ENCODE peak calls at places on chromosomes 4 and X, in seven cellular contexts. I, P, L, B, O, G and H are unnamed samples.

GRCh38 chr4:41297832-41298231 is 41.1 kb downstream of the UCHL1 start:
- DNase-seq in I (no peak), P (no peak), L (no peak), B (no peak), O (no peak), G (no peak), H (no peak)

GRCh38 chr4:3318561-3319021 is 25.8 kb downstream of the RGS12 start:
- DNase-seq in I (no peak), P (no peak), L (no peak), B (no peak), O (no peak), G (no peak), H (no peak)

GRCh38 chr4:15202481-15202880 is 200.2 kb downstream of the CPEB2 start:
- DNase-seq in I (no peak), P (no peak), L (no peak), B (no peak), O (no peak), G (no peak), H (peak; percentile 51)

GRCh38 chrX:107678957-107679740 is 50.8 kb downstream of the PRPS1 start:
- DNase-seq in I (peak; percentile 91), P (peak; percentile 89), L (peak; percentile 87), B (peak; percentile 62), O (peak; percentile 92), G (peak; percentile 82), H (peak; percentile 78)

GRCh38 chr4:83025563-83025962 is 9.4 kb upstream of the COPS4 start:
- DNase-seq in I (no peak), P (no peak), L (no peak), B (no peak), O (no peak), G (no peak), H (no peak)

GRCh38 chrX:124441971-124442370 is 95.6 kb downstream of the SH2D1A start:
- DNase-seq in I (no peak), P (no peak), L (no peak), B (no peak), O (no peak), G (no peak), H (no peak)

GRCh38 chrX:40877869-40878268 is 142.5 kb upstream of the MED14 start:
- DNase-seq in I (peak; percentile 58), P (no peak), L (peak; percentile 42), B (no peak), O (no peak), G (no peak), H (no peak)

GRCh38 chr4:6137747-6138135 is 62.6 kb downstream of the JAKMIP1 start:
- DNase-seq in I (no peak), P (no peak), L (no peak), B (no peak), O (no peak), G (no peak), H (no peak)

GRCh38 chrX:109140463-109140862 is 341.4 kb downstream of the GUCY2F start:
- DNase-seq in I (no peak), P (no peak), L (no peak), B (no peak), O (no peak), G (no peak), H (no peak)

GRCh38 chrX:34382416-34382815 is 250.3 kb upstream of the FAM47A start:
- DNase-seq in I (peak; percentile 53), P (no peak), L (peak; percentile 78), B (no peak), O (no peak), G (no peak), H (peak; percentile 77)

DNA sequence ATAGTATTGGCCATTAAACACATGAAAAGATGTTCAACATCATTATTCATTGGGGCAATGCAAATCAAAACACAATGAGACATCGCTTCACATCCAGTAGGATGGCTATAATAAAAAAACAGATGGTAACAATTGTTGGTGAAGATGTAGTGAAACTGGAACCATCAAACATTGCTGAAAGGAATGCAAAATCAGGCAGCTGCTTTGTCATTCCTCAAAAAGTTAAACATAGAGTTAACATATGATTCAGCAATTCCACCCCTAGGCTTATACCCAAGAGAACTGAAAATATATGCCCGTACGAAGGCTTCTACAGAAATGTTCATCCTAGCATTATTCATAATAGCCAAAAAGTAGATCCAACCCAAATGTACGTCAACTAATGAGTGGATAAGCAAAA is 144.0 kb upstream of the NAP1L5 start:
- DNase-seq in I (no peak), P (no peak), L (no peak), B (no peak), O (no peak), G (no peak), H (peak; percentile 6)
- H3K4me3 ChIP-seq in I (no peak overlapping the region), P (no peak overlapping the region), L (no peak overlapping the region), B (no peak overlapping the region), O (no peak overlapping the region), G (no peak overlapping the region), H (no peak overlapping the region)

GRCh38 chr4:137226221-137226620 is 306.1 kb downstream of the PCDH18 start:
- DNase-seq in I (peak; percentile 16), P (no peak), L (no peak), B (no peak), O (no peak), G (no peak), H (no peak)

GRCh38 chr4:137226900-137227299 is 305.4 kb downstream of the PCDH18 start:
- DNase-seq in I (peak; percentile 43), P (no peak), L (peak; percentile 36), B (no peak), O (no peak), G (no peak), H (no peak)
- TF ChIP-seq CTCF in I (peak; percentile 56), P (no peak), L (peak; percentile 49), B (no peak), O (peak; percentile 23), G (no peak), H (peak; percentile 56)

GRCh38 chr4:183099537-183100297 is 660 bp downstream of the WWC2 start:
- DNase-seq in I (peak; percentile 23), P (peak; percentile 19), L (no peak), B (no peak), O (peak; percentile 22), G (peak; percentile 67), H (no peak)

GRCh38 chr4:183098080-183098722 is 856 bp upstream of the WWC2 start:
- DNase-seq in I (peak; percentile 59), P (peak; percentile 20), L (peak; percentile 61), B (no peak), O (peak; percentile 69), G (peak; percentile 78), H (peak; percentile 29)

GRCh38 chr4:183100298-183100599 is 1.2 kb downstream of the WWC2 start:
- DNase-seq in I (no peak), P (no peak), L (no peak), B (no peak), O (no peak), G (no peak), H (no peak)

GRCh38 chr4:183097251-183098079 is 1.6 kb upstream of the WWC2 start:
- DNase-seq in I (peak; percentile 54), P (peak; percentile 14), L (no peak), B (no peak), O (peak; percentile 27), G (peak; percentile 52), H (no peak)

GRCh38 chr4:183098723-183099536 is at the start of gene WWC2:
- DNase-seq in I (peak; percentile 92), P (peak; percentile 83), L (peak; percentile 95), B (peak; percentile 22), O (peak; percentile 87), G (peak; percentile 95), H (peak; percentile 84)
- H3K4me3 ChIP-seq in I (peak within 1 kb of the TSS; percentile 84), P (peak within 1 kb of the TSS; percentile 88), L (peak within 1 kb of the TSS; percentile 78), B (peak within 1 kb of the TSS; percentile 98), O (peak within 1 kb of the TSS; percentile 85), G (peak within 1 kb of the TSS; percentile 87), H (peak within 1 kb of the TSS; percentile 86)

DNA sequence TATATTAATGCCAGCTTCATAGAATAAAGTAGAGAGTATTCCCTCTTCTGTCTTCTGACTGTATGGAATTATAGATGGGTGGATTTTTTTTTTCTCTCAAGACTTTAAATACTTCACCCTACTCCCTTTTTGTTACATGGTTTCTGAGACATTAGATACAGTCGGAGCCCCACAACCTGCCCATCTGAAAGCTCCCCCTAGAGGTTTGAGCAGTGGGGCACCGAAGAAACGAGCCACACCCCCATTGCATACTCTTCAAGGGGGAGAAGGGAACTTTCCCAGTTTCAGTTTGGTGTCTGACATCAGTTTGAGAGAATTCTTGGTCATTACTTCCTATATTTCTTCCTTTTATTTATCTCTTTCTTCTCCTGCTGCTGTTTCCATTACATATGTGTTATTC is 437.6 kb upstream of the AGA start:
- DNase-seq in I (no peak), P (no peak), L (no peak), B (no peak), O (no peak), G (no peak), H (no peak)
- TF ChIP-seq CTCF in I (no peak), P (no peak), L (no peak), B (no peak), O (no peak), G (no peak), H (no peak)

DNA sequence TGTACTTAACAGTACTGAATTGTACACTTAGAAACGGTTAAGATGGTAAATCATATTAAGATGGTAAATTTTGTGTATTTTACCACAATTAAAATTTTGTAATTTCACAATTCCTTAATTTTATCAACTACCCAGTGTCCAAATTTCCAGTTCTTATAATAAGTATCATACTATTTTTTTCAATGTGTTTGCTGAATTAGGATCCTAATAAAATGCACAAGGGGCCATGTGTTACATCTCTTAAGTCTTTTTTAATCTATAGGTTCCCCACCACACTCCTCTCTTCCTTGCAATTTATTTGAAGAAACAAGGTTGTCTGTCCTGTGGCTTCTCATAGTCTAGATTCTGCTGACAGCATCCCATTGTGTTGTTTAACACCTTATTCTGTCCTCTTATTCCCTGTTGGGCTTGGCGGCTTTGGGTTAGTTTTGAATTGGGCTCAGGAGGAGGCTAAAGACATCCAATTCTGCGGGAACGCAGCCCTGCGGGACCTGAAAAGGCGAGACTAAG is 533 bp upstream of the SYAP1 start:
- DNase-seq in I (no peak), P (no peak), L (no peak), B (no peak), O (no peak), G (no peak), H (no peak)
- H3K4me3 ChIP-seq in I (peak overlapping the region; percentile 76), P (no peak overlapping the region), L (peak overlapping the region; percentile 67), B (peak overlapping the region; percentile 86), O (peak overlapping the region; percentile 73), G (peak overlapping the region; percentile 61), H (peak overlapping the region; percentile 91)

GRCh38 chrX:134764202-134764785 is 106.0 kb upstream of the PLAC1 start:
- DNase-seq in I (peak; percentile 60), P (no peak), L (peak; percentile 43), B (no peak), O (no peak), G (no peak), H (no peak)

GRCh38 chrX:134760671-134761070 is 102.4 kb upstream of the PLAC1 start:
- DNase-seq in I (no peak), P (no peak), L (no peak), B (no peak), O (no peak), G (no peak), H (no peak)

GRCh38 chrX:134758652-134759051 is 100.4 kb upstream of the PLAC1 start:
- DNase-seq in I (no peak), P (no peak), L (no peak), B (no peak), O (no peak), G (no peak), H (no peak)

GRCh38 chrX:134761788-134762187 is 103.5 kb upstream of the PLAC1 start:
- DNase-seq in I (peak; percentile 50), P (no peak), L (no peak), B (no peak), O (no peak), G (no peak), H (no peak)
- TF ChIP-seq CTCF in I (peak; percentile 63), P (no peak), L (peak; percentile 39), B (no peak), O (no peak), G (peak; percentile 32), H (peak; percentile 61)

GRCh38 chrX:10160221-10160620 is 3.4 kb downstream of the CLCN4 start:
- DNase-seq in I (no peak), P (no peak), L (no peak), B (no peak), O (no peak), G (no peak), H (no peak)
- H3K4me3 ChIP-seq in I (no peak overlapping the region), P (no peak overlapping the region), L (no peak overlapping the region), B (no peak overlapping the region), O (no peak overlapping the region), G (no peak overlapping the region), H (no peak overlapping the region)